ENCODE peak calls at places on chromosomes 1 and 21, in eight cellular contexts. Y, M, W, N, B, C, S and T are unnamed samples.

GRCh38 chr1:226532553-226532952 is 16.0 kb upstream of the STUM start:
- DNase-seq in M (no peak), C (no peak), N (peak), S (no peak), B (no peak), Y (peak), W (no peak), T (no peak)

GRCh38 chr1:19921310-19921709 is 2.1 kb downstream of the PLA2G2E start:
- DNase-seq in S (no peak), W (no peak), M (no peak), C (no peak), B (no peak), N (no peak), Y (no peak), T (no peak)

GRCh38 chr1:202221911-202222909 is 28.6 kb downstream of the LGR6 start:
- DNase-seq in B (no peak), W (no peak), S (no peak), C (no peak), N (no peak), M (no peak), Y (no peak), T (no peak)

GRCh38 chr1:223046011-223046410 is 97.0 kb downstream of the TLR5 start:
- DNase-seq in S (no peak), C (no peak), M (no peak), B (no peak), W (no peak), Y (no peak), N (no peak), T (no peak)

GRCh38 chr1:214224605-214225354 is 56.2 kb upstream of the SMYD2 start:
- DNase-seq in S (no peak), N (no peak), Y (peak), C (no peak), B (peak), W (peak), M (no peak), T (no peak)

GRCh38 chr1:113255038-113255727 is 135.1 kb upstream of the MAGI3 start:
- DNase-seq in B (no peak), M (no peak), C (no peak), Y (no peak), S (no peak), N (no peak), W (no peak), T (no peak)

GRCh38 chr1:162215902-162216301 is 146.4 kb downstream of the NOS1AP start:
- DNase-seq in C (no peak), S (no peak), Y (peak), B (no peak), M (no peak), N (peak), W (no peak), T (no peak)

GRCh38 chr1:151511636-151512215 is 539 bp downstream of the CGN start:
- DNase-seq in M (peak), W (peak), N (no peak), C (no peak), B (no peak), S (no peak), Y (peak), T (peak)

GRCh38 chr21:36321325-36322082 is 1.5 kb downstream of the MORC3 start:
- DNase-seq in S (no peak), Y (peak), M (peak), C (no peak), W (peak), B (no peak), N (peak), T (peak)

GRCh38 chr21:46452719-46453118 is 6.0 kb upstream of the DIP2A start:
- DNase-seq in B (no peak), C (no peak), W (no peak), N (no peak), Y (peak), M (no peak), S (no peak), T (no peak)

GRCh38 chr1:231354330-231355020 is 16.4 kb downstream of the SPRTN start:
- DNase-seq in M (no peak), B (no peak), C (no peak), Y (no peak), N (no peak), S (no peak), W (no peak), T (no peak)

GRCh38 chr1:153534226-153534932 is 1.4 kb downstream of the S100A6 start:
- DNase-seq in Y (peak), C (no peak), W (no peak), S (no peak), M (no peak), B (no peak), N (no peak), T (no peak)

GRCh38 chr1:93979718-93980319 is 70.6 kb upstream of the GCLM start:
- DNase-seq in N (no peak), S (no peak), M (no peak), W (peak), Y (peak), C (no peak), B (peak), T (no peak)

GRCh38 chr1:218546314-218546713 is 201.2 kb downstream of the TGFB2 start:
- DNase-seq in W (no peak), M (no peak), S (no peak), N (no peak), B (no peak), C (no peak), Y (peak), T (no peak)

GRCh38 chr1:27575861-27576331 is 28.0 kb downstream of the AHDC1 start:
- DNase-seq in S (no peak), N (no peak), B (peak), C (no peak), M (no peak), Y (peak), W (no peak), T (no peak)

GRCh38 chr1:58754056-58754613 is 29.7 kb downstream of the JUN start:
- DNase-seq in W (no peak), S (no peak), B (no peak), C (no peak), N (no peak), M (no peak), Y (no peak), T (no peak)

GRCh38 chr21:42939581-42940413 is 14.4 kb upstream of the ERVH48-1 start:
- DNase-seq in N (no peak), Y (peak), S (peak), B (peak), W (peak), M (no peak), C (no peak), T (no peak)

GRCh38 chr1:45854724-45855123 is 51.3 kb downstream of the MAST2 start:
- DNase-seq in M (no peak), B (no peak), N (no peak), Y (no peak), W (no peak), C (no peak), S (no peak), T (no peak)

GRCh38 chr1:10899490-10900264 is 103.2 kb upstream of the CASZ1 start:
- DNase-seq in S (no peak), B (no peak), C (no peak), M (no peak), W (no peak), N (no peak), Y (no peak), T (no peak)

GRCh38 chr1:245585252-245585959 is 430.6 kb downstream of the KIF26B start:
- DNase-seq in B (peak), Y (peak), C (no peak), S (no peak), M (no peak), W (no peak), N (no peak), T (no peak)

GRCh38 chr1:239570878-239571277 is 184.5 kb downstream of the CHRM3 start:
- DNase-seq in W (no peak), N (no peak), M (no peak), Y (no peak), C (no peak), B (no peak), S (no peak), T (no peak)

GRCh38 chr1:29120955-29121485 is 2.7 kb downstream of the TMEM200B start:
- DNase-seq in S (no peak), Y (peak), M (peak), B (peak), W (no peak), C (peak), N (no peak), T (peak)

GRCh38 chr1:225617956-225618355 is 35.0 kb downstream of the ENAH start:
- DNase-seq in N (no peak), B (no peak), C (no peak), Y (no peak), S (no peak), W (peak), M (no peak), T (no peak)

GRCh38 chr1:107536266-107536665 is 395.4 kb downstream of the NTNG1 start:
- DNase-seq in W (no peak), N (no peak), B (no peak), Y (no peak), S (no peak), M (no peak), C (no peak), T (no peak)

GRCh38 chr1:21294266-21295058 is 4.2 kb upstream of the ECE1 start:
- DNase-seq in N (no peak), B (no peak), M (no peak), C (peak), S (no peak), Y (peak), W (no peak), T (peak)